ENCODE peak calls at places on chromosomes 4 and X, in nine cellular contexts. I is fibroblast of mammary gland, P is dorsolateral prefrontal cortex, U is neural progenitor cell, V is lower lobe of right lung, W is uterus, Z is tibial artery, F is fibroblast of the aortic adventitia, Q is HFF-Myc. S is an unnamed sample.

GRCh38 chr4:107838763-107839162 is 14.0 kb downstream of the SGMS2 start:
- DNase-seq in V (no peak), I (peak), P (no peak), W (no peak), Q (no peak), U (no peak), F (peak), Z (no peak), S (no peak)

GRCh38 chrX:31126205-31126604 is 54.4 kb upstream of the FTHL17 start:
- DNase-seq in U (no peak), F (peak), W (no peak), I (peak), V (no peak), Q (no peak), Z (no peak), P (no peak), S (no peak)

GRCh38 chr4:67682266-67682665 is 18.7 kb downstream of the UBA6 start:
- DNase-seq in P (no peak), V (no peak), W (no peak), Z (no peak), F (no peak), Q (no peak), I (no peak), U (no peak), S (no peak)

GRCh38 chr4:128501239-128501638 is 213.6 kb upstream of the PGRMC2 start:
- DNase-seq in V (no peak), U (no peak), P (no peak), F (no peak), I (no peak), W (no peak), Z (no peak), Q (no peak), S (no peak)

GRCh38 chrX:150503898-150504219 is 64.6 kb upstream of the MTM1 start:
- DNase-seq in I (no peak), V (peak), P (no peak), U (no peak), Z (no peak), Q (no peak), W (no peak), F (no peak), S (no peak)

GRCh38 chr4:4666693-4667642 is 125.1 kb upstream of the STX18 start:
- DNase-seq in U (peak), P (no peak), F (peak), I (no peak), W (peak), Z (no peak), Q (no peak), V (no peak), S (no peak)

GRCh38 chr4:161256716-161257115 is 907.1 kb downstream of the FSTL5 start:
- DNase-seq in V (no peak), Q (no peak), U (peak), I (no peak), W (no peak), P (no peak), Z (no peak), F (no peak), S (no peak)

GRCh38 chr4:91118597-91118996 is 991.4 kb downstream of the CCSER1 start:
- DNase-seq in U (no peak), Q (no peak), F (no peak), I (no peak), V (no peak), W (no peak), P (no peak), Z (no peak), S (no peak)

GRCh38 chr4:2258091-2259035 is 3.5 kb downstream of the MXD4 start:
- DNase-seq in F (no peak), Q (no peak), U (no peak), Z (peak), I (no peak), P (peak), W (peak), V (peak), S (peak)

GRCh38 chrX:43804021-43804420 is 78.2 kb downstream of the MAOB start:
- DNase-seq in W (no peak), F (no peak), Z (no peak), U (no peak), P (no peak), V (no peak), Q (no peak), I (no peak), S (no peak)

GRCh38 chrX:38664285-38664684 is 102.9 kb downstream of the TSPAN7 start:
- DNase-seq in W (no peak), U (peak), Z (no peak), F (peak), I (peak), V (no peak), P (no peak), Q (no peak), S (no peak)

GRCh38 chr4:29539226-29539625 is 1180.9 kb upstream of the PCDH7 start:
- DNase-seq in U (no peak), Q (no peak), Z (no peak), F (no peak), I (peak), V (no peak), P (no peak), W (no peak), S (no peak)

GRCh38 chr4:15805583-15806517 is 27.7 kb downstream of the CD38 start:
- DNase-seq in F (peak), Z (no peak), P (no peak), Q (peak), V (no peak), I (peak), W (no peak), U (peak), S (no peak)

GRCh38 chrX:68750316-68750715 is 78.5 kb upstream of the EFNB1 start:
- DNase-seq in Z (no peak), W (no peak), U (no peak), Q (no peak), F (no peak), I (no peak), V (no peak), P (no peak), S (no peak)

GRCh38 chrX:9466115-9466495 is 1.2 kb downstream of the TBL1X start:
- DNase-seq in U (peak), W (peak), P (peak), F (no peak), V (peak), Q (no peak), I (peak), Z (peak), S (peak)

GRCh38 chr4:68348577-68348976 is 1.3 kb downstream of the YTHDC1 start:
- DNase-seq in Q (no peak), I (no peak), Z (no peak), W (no peak), V (no peak), U (peak), F (no peak), P (no peak), S (no peak)

GRCh38 chr4:145090370-145090769 is 7.6 kb downstream of the ANAPC10 start:
- DNase-seq in V (no peak), Z (no peak), I (no peak), U (no peak), Q (no peak), F (no peak), W (no peak), P (no peak), S (no peak)

GRCh38 chr4:145097821-145098674 is at the start of the genes ABCE1 and ANAPC10:
- DNase-seq in Q (peak), P (peak), F (peak), Z (peak), I (peak), U (peak), V (peak), W (peak), S (peak)

GRCh38 chr4:145097331-145097820 is 620 bp downstream of the ANAPC10 start:
- DNase-seq in W (no peak), I (no peak), V (no peak), P (no peak), Z (no peak), Q (no peak), U (peak), F (no peak), S (no peak)

GRCh38 chr4:145098675-145099037 is 545 bp downstream of the ABCE1 start:
- DNase-seq in I (peak), Q (peak), Z (no peak), U (no peak), V (no peak), F (peak), P (no peak), W (no peak), S (no peak)

GRCh38 chr4:145093638-145094037 is 4.4 kb downstream of the ANAPC10 start:
- DNase-seq in V (no peak), P (no peak), U (no peak), Q (no peak), W (no peak), Z (no peak), F (no peak), I (no peak), S (no peak)
- H3K4me3 ChIP-seq in V (no peak), P (no peak), U (no peak), Q (no peak), W (no peak), Z (no peak), F (no peak), I (no peak), S (no peak)

DNA sequence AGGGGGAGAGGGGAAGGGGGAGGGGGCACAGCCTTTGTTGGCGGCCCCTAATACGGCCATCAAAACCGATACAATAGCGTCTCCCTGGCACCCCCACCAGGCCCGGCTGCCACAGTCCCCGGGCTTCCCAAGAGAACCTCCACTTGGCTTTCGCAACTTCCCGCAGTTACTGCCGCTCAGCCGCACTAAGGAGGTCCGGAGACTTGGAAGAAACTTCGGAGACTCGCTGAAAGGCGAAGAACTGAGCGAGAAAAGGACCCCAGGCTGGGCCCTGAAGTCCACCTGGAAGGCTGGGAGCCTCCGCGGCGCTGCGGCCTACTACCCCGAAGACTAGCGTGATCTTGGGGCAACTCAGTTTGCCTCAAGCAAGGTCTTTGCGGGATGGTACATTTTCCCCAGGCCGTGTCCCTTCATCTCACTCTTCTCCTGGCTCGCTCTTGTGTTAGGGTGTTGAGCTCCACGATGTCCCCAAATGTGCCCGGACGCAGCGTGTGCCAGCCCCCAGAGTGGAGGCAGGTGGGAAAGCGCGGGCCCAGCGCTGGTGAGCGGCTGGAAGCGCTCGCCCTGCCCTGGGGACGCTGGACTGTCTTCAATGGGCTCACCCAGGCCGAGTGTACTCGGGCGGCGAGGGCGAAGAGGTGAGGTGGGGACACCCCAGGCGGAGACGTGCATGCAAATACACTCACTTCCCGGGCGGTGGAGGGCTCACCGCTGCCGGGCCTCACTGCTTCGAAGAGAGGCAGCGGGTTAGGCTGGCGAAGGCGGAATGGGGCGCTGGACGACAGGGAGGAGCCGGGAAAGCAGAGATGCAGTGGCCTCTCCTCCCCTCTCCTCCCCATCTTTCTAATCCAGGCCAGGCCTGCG is 2.5 kb downstream of the NKX6-1 start:
- DNase-seq in W (no peak), P (no peak), I (no peak), F (no peak), V (no peak), Q (no peak), U (peak), Z (no peak), S (no peak)
- H3K4me3 ChIP-seq in W (no peak), P (no peak), I (peak), F (no peak), V (no peak), Q (no peak), U (peak), Z (no peak), S (no peak)

GRCh38 chrX:698246-698645 is 67.7 kb downstream of the SHOX start:
- DNase-seq in W (no peak), U (no peak), Z (no peak), P (no peak), Q (no peak), V (no peak), I (no peak), F (no peak), S (no peak)
- H3K4me3 ChIP-seq in W (no peak), U (no peak), Z (no peak), P (no peak), Q (no peak), V (no peak), I (no peak), F (no peak), S (no peak)

GRCh38 chr4:125319311-125319710 is 4.6 kb downstream of the FAT4 start:
- DNase-seq in P (no peak), W (no peak), Z (no peak), V (no peak), U (no peak), I (no peak), F (peak), Q (no peak), S (no peak)

GRCh38 chr4:125322363-125322730 is 7.6 kb downstream of the FAT4 start:
- DNase-seq in P (no peak), W (no peak), Z (no peak), Q (no peak), U (no peak), F (peak), V (no peak), I (peak), S (no peak)

GRCh38 chr4:125321709-125322362 is 7.1 kb downstream of the FAT4 start:
- DNase-seq in V (no peak), Q (no peak), Z (no peak), F (peak), W (no peak), U (no peak), P (no peak), I (peak), S (no peak)

GRCh38 chr4:125325733-125326132 is 11.0 kb downstream of the FAT4 start:
- DNase-seq in U (no peak), Q (no peak), V (no peak), F (no peak), I (no peak), Z (no peak), W (no peak), P (no peak), S (no peak)

GRCh38 chr4:125323547-125324100 is 8.9 kb downstream of the FAT4 start:
- DNase-seq in Q (no peak), W (no peak), U (peak), V (no peak), P (no peak), I (peak), Z (no peak), F (peak), S (no peak)
- H3K4me3 ChIP-seq in Q (no peak), W (no peak), U (peak), V (peak), P (no peak), I (no peak), Z (peak), F (peak), S (peak)